ENCODE peak calls at places on chromosome 3, in seven cellular contexts. V is activated CD8-positive, alpha-beta memory T cell treated with anti-CD3 and anti-CD28 coated beads, Interleukin-2, amount 50 U/mL, for 4 hours; A is MM.1S; D is HL-60; N is SW480; X is A549; T is activated T-helper 9 cell treated with anti-CD3 and anti-CD28 coated beads, Interleukin-2, amount 50 U/mL, for 16 hours. B is an unnamed sample.

GRCh38 chr3:179186426-179186825 is 38.3 kb downstream of the PIK3CA start:
- DNase-seq in N (peak; percentile 41), X (no peak), T (no peak), V (no peak), D (no peak), A (no peak), B (no peak)

GRCh38 chr3:190260301-190260700 is 61.9 kb downstream of the CLDN1 start:
- DNase-seq in N (no peak), D (no peak), X (no peak), T (no peak), V (no peak), A (no peak), B (no peak)

GRCh38 chr3:60803812-60804211 is 447.4 kb downstream of the FHIT start:
- DNase-seq in N (no peak), A (no peak), V (no peak), D (no peak), T (no peak), X (no peak), B (no peak)

GRCh38 chr3:66416556-66417304 is 84.1 kb downstream of the LRIG1 start:
- DNase-seq in V (no peak), T (no peak), A (no peak), X (no peak), D (no peak), N (no peak), B (no peak)

GRCh38 chr3:23968467-23969184 is 23.5 kb downstream of the NR1D2 start:
- DNase-seq in A (no peak), N (no peak), V (no peak), X (peak; percentile 40), D (no peak), T (no peak), B (no peak)

GRCh38 chr3:195187609-195188529 is 83.1 kb downstream of the XXYLT1 start:
- DNase-seq in N (no peak), A (no peak), V (no peak), D (no peak), X (no peak), T (no peak), B (no peak)

GRCh38 chr3:13174803-13175135 is 101.5 kb upstream of the IQSEC1 start:
- DNase-seq in D (no peak), V (no peak), T (no peak), A (no peak), X (no peak), N (no peak), B (no peak)

GRCh38 chr3:182904164-182904563 is 76.2 kb downstream of the DCUN1D1 start:
- DNase-seq in X (no peak), A (no peak), T (no peak), D (no peak), V (no peak), N (no peak), B (no peak)

GRCh38 chr3:4738737-4739274 is 240.4 kb upstream of the BHLHE40 start:
- DNase-seq in D (no peak), N (no peak), V (no peak), T (no peak), A (no peak), X (no peak), B (no peak)

GRCh38 chr3:59572106-59572505 is 522.3 kb upstream of the CFAP20DC start:
- DNase-seq in X (no peak), V (no peak), N (no peak), A (no peak), T (no peak), D (no peak), B (no peak)

GRCh38 chr3:154178172-154178571 is 57.0 kb downstream of the ARHGEF26 start:
- DNase-seq in D (no peak), V (no peak), A (no peak), X (no peak), T (no peak), N (no peak), B (no peak)

GRCh38 chr3:39651993-39652739 is 157.2 kb upstream of the MYRIP start:
- DNase-seq in X (no peak), T (no peak), A (no peak), N (no peak), V (no peak), D (no peak), B (no peak)

GRCh38 chr3:63973406-63973805 is 49.9 kb downstream of the PSMD6 start:
- DNase-seq in T (no peak), V (no peak), A (no peak), X (no peak), D (no peak), N (no peak), B (no peak)

GRCh38 chr3:123086110-123086642 is 19.4 kb downstream of the PDIA5 start:
- DNase-seq in X (no peak), N (no peak), D (no peak), V (no peak), T (no peak), A (no peak), B (no peak)

GRCh38 chr3:147341727-147342126 is 64.6 kb downstream of the ZIC4 start:
- DNase-seq in N (no peak), D (no peak), A (no peak), X (no peak), T (no peak), V (no peak), B (no peak)

GRCh38 chr3:81550415-81550814 is 211.0 kb downstream of the GBE1 start:
- DNase-seq in A (no peak), T (no peak), V (no peak), N (no peak), X (no peak), D (no peak), B (no peak)

GRCh38 chr3:184300377-184300717 is 1.3 kb downstream of the PSMD2 start:
- DNase-seq in X (no peak), T (no peak), V (no peak), A (no peak), N (no peak), D (no peak), B (no peak)

GRCh38 chr3:148585671-148586379 is 111.9 kb upstream of the AGTR1 start:
- DNase-seq in X (no peak), V (no peak), A (no peak), D (no peak), N (no peak), T (no peak), B (no peak)

B was measured in SIG-M5.